ENCODE peak calls at places on chromosome X, in seven cellular contexts. J is mesendoderm, O is Daoy, I is B cell, D is chondrocyte, Y is HS-5, L is NCI-H748 treated with DMSO at 0.1 percent for 48 hours. T is an unnamed sample.
A peak's percentile ranks its signal among the peaks of the same experiment; 100 is the strongest.

GRCh38 chrX:123487674-123488073 is 245.2 kb downstream of the THOC2 start:
- DNase-seq in J (no peak), O (no peak), I (no peak), D (no peak), Y (no peak), L (no peak), T (no peak)

GRCh38 chrX:97790850-97791249 is 907.1 kb downstream of the RPA4 start:
- DNase-seq in J (no peak), O (no peak), I (no peak), D (no peak), Y (no peak), L (no peak), T (no peak)

GRCh38 chrX:19840899-19841648 is 46.3 kb downstream of the SH3KBP1 start:
- DNase-seq in J (peak; percentile 96), O (no peak), I (peak; percentile 39), D (no peak), Y (no peak), L (no peak), T (no peak)

GRCh38 chrX:17836830-17837229 is 24.3 kb downstream of the RAI2 start:
- DNase-seq in J (peak; percentile 4), O (no peak), I (no peak), D (no peak), Y (no peak), L (no peak), T (no peak)

GRCh38 chrX:23317799-23318724 is 16.6 kb upstream of the PTCHD1 start:
- DNase-seq in J (peak; percentile 59), O (peak; percentile 30), I (peak; percentile 39), D (no peak), Y (no peak), L (peak; percentile 6), T (no peak)

GRCh38 chrX:57817302-57817701 is 93.0 kb downstream of the ZXDA start:
- DNase-seq in J (no peak), O (no peak), I (no peak), D (no peak), Y (no peak), L (no peak), T (no peak)

GRCh38 chrX:69027181-69028005 is 137.9 kb downstream of the PJA1 start:
- DNase-seq in J (no peak), O (peak; percentile 68), I (no peak), D (no peak), Y (no peak), L (no peak), T (no peak)

GRCh38 chrX:1012678-1013300 is 199.7 kb downstream of the CRLF2 start:
- DNase-seq in J (no peak), O (no peak), I (no peak), D (peak; percentile 48), Y (no peak), L (no peak), T (no peak)

GRCh38 chrX:3442685-3443084 is 96.2 kb upstream of the MXRA5 start:
- DNase-seq in J (no peak), O (no peak), I (no peak), D (no peak), Y (no peak), L (no peak), T (no peak)

GRCh38 chrX:119502727-119503483 is 34.7 kb downstream of the SLC25A5 start:
- DNase-seq in J (no peak), O (peak; percentile 23), I (no peak), D (peak; percentile 38), Y (no peak), L (peak; percentile 73), T (peak; percentile 82)

GRCh38 chrX:17377047-17377692 is 2.2 kb downstream of the NHS start:
- DNase-seq in J (peak; percentile 81), O (peak; percentile 69), I (no peak), D (no peak), Y (no peak), L (peak; percentile 28), T (peak; percentile 53)

GRCh38 chrX:146881521-146881920 is 67.0 kb upstream of the CXorf51A start:
- DNase-seq in J (no peak), O (no peak), I (no peak), D (no peak), Y (no peak), L (no peak), T (no peak)

GRCh38 chrX:39967348-39967747 is 130.4 kb downstream of the BCOR start:
- DNase-seq in J (peak; percentile 48), O (no peak), I (no peak), D (no peak), Y (no peak), L (no peak), T (no peak)

GRCh38 chrX:30982467-30982866 is 89.4 kb downstream of the FTHL17 start:
- DNase-seq in J (no peak), O (no peak), I (no peak), D (no peak), Y (no peak), L (no peak), T (no peak)

GRCh38 chrX:56812515-56813105 is 83.6 kb downstream of the NBDY start:
- DNase-seq in J (no peak), O (peak; percentile 12), I (peak; percentile 62), D (no peak), Y (no peak), L (no peak), T (no peak)

GRCh38 chrX:1784773-1785172 is 169.9 kb downstream of the ASMT start:
- DNase-seq in J (no peak), O (no peak), I (no peak), D (no peak), Y (no peak), L (no peak), T (no peak)

GRCh38 chrX:132689741-132690140 is 200.9 kb upstream of the MBNL3 start:
- DNase-seq in J (no peak), O (no peak), I (no peak), D (no peak), Y (no peak), L (no peak), T (no peak)

GRCh38 chrX:826448-826847 is 195.9 kb downstream of the SHOX start:
- DNase-seq in J (no peak), O (peak; percentile 25), I (no peak), D (no peak), Y (no peak), L (no peak), T (no peak)

GRCh38 chrX:48761674-48762471 is at the start of gene GLOD5:
- DNase-seq in J (peak; percentile 75), O (peak; percentile 53), I (no peak), D (no peak), Y (no peak), L (peak; percentile 14), T (peak; percentile 78)

GRCh38 chrX:2690856-2691542 is at the start of gene CD99:
- DNase-seq in J (peak; percentile 90), O (peak; percentile 82), I (peak; percentile 93), D (peak; percentile 94), Y (no peak), L (no peak), T (no peak)

GRCh38 chrX:790780-791360 is 160.3 kb downstream of the SHOX start:
- DNase-seq in J (no peak), O (no peak), I (no peak), D (no peak), Y (no peak), L (no peak), T (no peak)

GRCh38 chrX:84469226-84469625 is 33.0 kb downstream of the HDX start:
- DNase-seq in J (no peak), O (no peak), I (no peak), D (no peak), Y (no peak), L (peak; percentile 73), T (no peak)